ENCODE peak calls at places on chromosomes 7 and 10, in seven cellular contexts. P, E, H, A, B, V and W are unnamed samples.

GRCh38 chr7:104794589-104794988 is 219.4 kb upstream of the KMT2E start:
- DNase-seq in A (no peak), H (no peak), V (no peak), B (no peak), E (no peak), P (no peak), W (no peak)

GRCh38 chr10:6201511-6201975 is 1.2 kb upstream of the PFKFB3 start:
- DNase-seq in H (peak), P (peak), B (peak), V (no peak), A (peak), E (peak), W (peak)

GRCh38 chr10:71945819-71946474 is 18.2 kb upstream of the CHST3 start:
- DNase-seq in H (no peak), A (no peak), V (no peak), B (peak), E (no peak), P (no peak), W (no peak)

GRCh38 chr10:129191848-129192247 is 275.2 kb upstream of the MGMT start:
- DNase-seq in H (peak), P (no peak), B (no peak), A (peak), V (no peak), E (no peak), W (no peak)

GRCh38 chr10:114520453-114520852 is 116.2 kb upstream of the AFAP1L2 start:
- DNase-seq in V (no peak), E (peak), A (no peak), P (no peak), H (no peak), B (no peak), W (no peak)

GRCh38 chr10:125095228-125095627 is 65.1 kb downstream of the CTBP2 start:
- DNase-seq in V (no peak), A (no peak), B (no peak), P (no peak), E (no peak), H (no peak), W (peak)

GRCh38 chr10:71740069-71740468 is 20.5 kb upstream of the C10orf105 start:
- DNase-seq in H (no peak), A (no peak), V (peak), P (no peak), E (peak), B (no peak), W (no peak)

GRCh38 chr10:97024181-97025073 is 161.3 kb downstream of the SLIT1 start:
- DNase-seq in A (no peak), H (no peak), V (peak), E (peak), P (no peak), B (peak), W (peak)

GRCh38 chr10:33453081-33453850 is 118.8 kb upstream of the NRP1 start:
- DNase-seq in H (no peak), B (no peak), A (no peak), V (no peak), P (no peak), E (no peak), W (no peak)

GRCh38 chr10:95356190-95356955 is 65.6 kb upstream of the PDLIM1 start:
- DNase-seq in V (no peak), A (no peak), H (no peak), B (no peak), P (no peak), E (no peak), W (no peak)

GRCh38 chr7:19020711-19021110 is 96.7 kb downstream of the TWIST1 start:
- DNase-seq in V (no peak), P (no peak), H (no peak), A (no peak), E (no peak), B (no peak), W (no peak)

GRCh38 chr7:91692800-91693199 is 187.7 kb downstream of the MTERF1 start:
- DNase-seq in A (no peak), V (no peak), H (no peak), B (no peak), E (no peak), P (no peak), W (no peak)

GRCh38 chr7:134954197-134955082 is 31.9 kb upstream of the AGBL3 start:
- DNase-seq in A (no peak), B (peak), V (no peak), H (no peak), P (no peak), E (no peak), W (no peak)

GRCh38 chr10:36872702-36873393 is 252.6 kb upstream of the ANKRD30A start:
- DNase-seq in A (no peak), E (no peak), P (no peak), H (no peak), B (peak), V (no peak), W (no peak)

GRCh38 chr10:114634607-114634974 is 23.5 kb downstream of the ABLIM1 start:
- DNase-seq in H (peak), V (peak), A (peak), E (peak), B (no peak), P (peak), W (peak)

GRCh38 chr7:152902054-152902453 is 142.5 kb downstream of the ACTR3B start:
- DNase-seq in B (no peak), P (no peak), A (no peak), V (no peak), E (no peak), H (no peak), W (no peak)

GRCh38 chr7:21953766-21954165 is 8.1 kb upstream of the CDCA7L start:
- DNase-seq in B (no peak), A (no peak), P (no peak), H (no peak), V (no peak), E (no peak), W (no peak)

GRCh38 chr10:119298788-119299187 is 91.4 kb downstream of the GRK5 start:
- DNase-seq in V (no peak), B (no peak), E (no peak), H (no peak), A (no peak), P (no peak), W (no peak)

GRCh38 chr10:132855889-132856288 is 69.9 kb upstream of the NKX6-2 start:
- DNase-seq in E (no peak), B (no peak), H (no peak), A (no peak), P (no peak), V (no peak), W (no peak)

GRCh38 chr7:1263391-1263951 is 30.8 kb downstream of the UNCX start:
- DNase-seq in H (no peak), V (no peak), P (no peak), B (no peak), E (no peak), A (no peak), W (no peak)

GRCh38 chr7:150402671-150403321 is 23.7 kb downstream of the ZNF775 start:
- DNase-seq in B (no peak), P (no peak), H (no peak), E (no peak), A (no peak), V (no peak), W (no peak)

GRCh38 chr7:135195968-135196629 is 15.2 kb downstream of the WDR91 start:
- DNase-seq in E (no peak), P (no peak), A (no peak), V (no peak), B (no peak), H (no peak), W (no peak)

GRCh38 chr7:117190104-117190503 is 132.8 kb downstream of the WNT2 start:
- DNase-seq in V (no peak), P (no peak), E (no peak), A (peak), B (no peak), H (peak), W (no peak)

GRCh38 chr10:94288361-94289116 is 74.2 kb downstream of the NOC3L start:
- DNase-seq in B (no peak), V (no peak), P (no peak), H (no peak), E (no peak), A (no peak), W (no peak)

GRCh38 chr7:23072043-23072442 is 33.5 kb upstream of the KLHL7 start:
- DNase-seq in B (peak), P (no peak), A (no peak), V (no peak), E (no peak), H (no peak), W (no peak)
- TF ChIP-seq CTCF in B (peak), P (no peak), A (no peak), V (no peak), E (no peak), H (no peak), W (peak)

GRCh38 chr7:39734605-39735004 is 111.2 kb downstream of the RALA start:
- DNase-seq in A (no peak), H (no peak), B (no peak), V (no peak), E (no peak), P (no peak), W (no peak)
- H3K4me3 ChIP-seq in A (peak), H (no peak), B (peak), V (peak), E (no peak), P (peak), W (peak)

GRCh38 chr7:151647874-151648273 is 128.2 kb upstream of the RHEB start:
- DNase-seq in A (no peak), P (no peak), E (no peak), B (no peak), V (no peak), H (no peak), W (no peak)

GRCh38 chr7:151644554-151644953 is 124.9 kb upstream of the RHEB start:
- DNase-seq in P (no peak), H (no peak), B (no peak), E (no peak), A (no peak), V (no peak), W (no peak)

GRCh38 chr7:151648429-151648828 is 128.7 kb upstream of the RHEB start:
- DNase-seq in H (no peak), B (no peak), A (no peak), E (no peak), V (no peak), P (peak), W (no peak)

GRCh38 chr7:151645311-151645710 is 125.6 kb upstream of the RHEB start:
- DNase-seq in P (no peak), V (no peak), A (no peak), B (no peak), H (no peak), E (no peak), W (no peak)

DNA sequence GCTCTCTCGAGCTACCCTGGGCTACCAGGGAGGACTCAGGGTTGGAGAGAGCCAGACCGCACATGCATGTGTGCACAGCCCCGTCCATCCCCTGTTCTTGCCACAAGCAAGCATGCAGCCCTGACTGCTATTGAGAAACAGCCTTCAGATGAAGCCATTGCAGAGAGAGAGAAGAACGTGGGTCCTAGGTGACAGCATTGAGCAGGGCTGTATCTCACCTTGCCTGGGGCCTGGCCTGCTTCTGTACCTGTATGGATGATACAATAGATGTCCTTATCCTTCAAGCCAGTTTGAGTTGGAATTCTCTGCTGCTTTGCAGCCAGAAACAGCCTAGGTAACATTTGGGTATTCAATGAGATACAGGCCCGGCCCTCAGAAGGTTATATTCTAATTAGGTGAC is 127.3 kb upstream of the RHEB start:
- DNase-seq in V (no peak), A (no peak), E (no peak), H (no peak), B (no peak), P (no peak), W (no peak)
- TF ChIP-seq CTCF in V (no peak), A (no peak), E (no peak), H (no peak), B (no peak), P (no peak), W (no peak)

GRCh38 chr10:103661951-103662405 is 168.5 kb downstream of the NEURL1 start:
- DNase-seq in V (no peak), P (no peak), E (no peak), B (no peak), H (no peak), A (no peak), W (no peak)
- H3K4me3 ChIP-seq in V (peak), P (peak), E (peak), B (no peak), H (no peak), A (peak), W (peak)